ENCODE peak calls at places on chromosomes 6 and 20, in seven cellular contexts. I is RPMI7951, K is NCI-H1436, P is NCI-H774, Y is EL, G is KBM-7, M is fibroblast of the aortic adventitia. T is an unnamed sample.

GRCh38 chr6:8074213-8074612 is 10.0 kb upstream of the BLOC1S5 start:
- DNase-seq in P (no peak), G (no peak), I (no peak), M (peak), Y (no peak), K (no peak), T (no peak)

GRCh38 chr6:20876016-20876415 is 341.8 kb downstream of the CDKAL1 start:
- DNase-seq in Y (peak), G (no peak), K (no peak), P (no peak), I (peak), M (peak), T (peak)

GRCh38 chr20:34938466-34939163 is 17.0 kb downstream of the GSS start:
- DNase-seq in K (no peak), I (no peak), M (no peak), P (no peak), Y (no peak), G (peak), T (no peak)

GRCh38 chr6:141552463-141552862 is 580.3 kb upstream of the GJE1 start:
- DNase-seq in M (peak), G (peak), Y (peak), I (peak), K (peak), P (peak), T (peak)

GRCh38 chr6:45445749-45446454 is 68.2 kb upstream of the SUPT3H start:
- DNase-seq in Y (peak), K (peak), I (peak), M (peak), G (peak), P (peak), T (peak)

GRCh38 chr6:36118550-36119107 is 11.7 kb upstream of the MAPK13 start:
- DNase-seq in I (no peak), G (peak), Y (no peak), K (no peak), M (no peak), P (peak), T (peak)

GRCh38 chr6:52261229-52261628 is 16.9 kb upstream of the IL17F start:
- DNase-seq in P (no peak), I (peak), Y (peak), M (peak), G (no peak), K (no peak), T (peak)

GRCh38 chr6:43742285-43742684 is 27.7 kb upstream of the VEGFA start:
- DNase-seq in G (no peak), I (no peak), P (no peak), K (no peak), M (no peak), Y (no peak), T (no peak)

GRCh38 chr20:32490942-32491763 is 94.0 kb downstream of the NOL4L start:
- DNase-seq in K (no peak), P (no peak), M (no peak), Y (no peak), G (no peak), I (no peak), T (no peak)

GRCh38 chr6:135323979-135324378 is 142.9 kb downstream of the MYB start:
- DNase-seq in G (no peak), M (no peak), I (no peak), Y (no peak), P (no peak), K (no peak), T (no peak)

GRCh38 chr6:166341464-166341863 is 881 bp downstream of the SFT2D1 start:
- DNase-seq in Y (no peak), P (no peak), I (no peak), M (peak), G (peak), K (no peak), T (no peak)

GRCh38 chr20:60371456-60371855 is 413.2 kb downstream of the CDH26 start:
- DNase-seq in P (no peak), G (no peak), I (no peak), K (no peak), Y (no peak), M (no peak), T (no peak)

GRCh38 chr20:50815162-50815989 is 20.5 kb downstream of the BCAS4 start:
- DNase-seq in M (no peak), I (peak), P (no peak), K (no peak), Y (peak), G (no peak), T (peak)

GRCh38 chr20:46324960-46325703 is 16.8 kb upstream of the CDH22 start:
- DNase-seq in P (no peak), G (peak), I (peak), Y (peak), K (peak), M (peak), T (peak)

GRCh38 chr20:46122071-46122470 is 4.0 kb downstream of the CD40 start:
- DNase-seq in I (peak), M (peak), Y (peak), G (no peak), K (no peak), P (no peak), T (peak)